ENCODE peak calls at places on chromosome 11, in seven cellular contexts. One of them, this sample, is unnamed.

GRCh38 chr11:9074338-9075029 is 16.9 kb downstream of the SCUBE2 start:
- DNase-seq in suprapubic skin: no peak
- DNase-seq in IMR-90: no peak
- DNase-seq in GM10248: no peak
- DNase-seq in GM13977: no peak
- DNase-seq in dorsolateral prefrontal cortex: no peak
- DNase-seq in GM12864: no peak
- DNase-seq in this sample: no peak

GRCh38 chr11:118619444-118620205 is 12.2 kb downstream of the PHLDB1 start:
- DNase-seq in suprapubic skin: no peak
- DNase-seq in dorsolateral prefrontal cortex: no peak
- DNase-seq in IMR-90: peak
- DNase-seq in GM10248: no peak
- DNase-seq in GM12864: no peak
- DNase-seq in GM13977: no peak
- DNase-seq in this sample: peak

GRCh38 chr11:69874178-69874983 is 55.2 kb upstream of the FGF3 start:
- DNase-seq in IMR-90: no peak
- DNase-seq in GM10248: no peak
- DNase-seq in dorsolateral prefrontal cortex: peak
- DNase-seq in GM12864: no peak
- DNase-seq in GM13977: no peak
- DNase-seq in suprapubic skin: peak
- DNase-seq in this sample: no peak

GRCh38 chr11:72234920-72235319 is 9.1 kb downstream of the PHOX2A start:
- DNase-seq in GM12864: no peak
- DNase-seq in dorsolateral prefrontal cortex: no peak
- DNase-seq in IMR-90: no peak
- DNase-seq in suprapubic skin: no peak
- DNase-seq in GM10248: no peak
- DNase-seq in GM13977: peak
- DNase-seq in this sample: no peak

GRCh38 chr11:59193741-59194140 is 19.0 kb downstream of the MPEG1 start:
- DNase-seq in suprapubic skin: no peak
- DNase-seq in GM13977: no peak
- DNase-seq in dorsolateral prefrontal cortex: no peak
- DNase-seq in GM10248: no peak
- DNase-seq in GM12864: no peak
- DNase-seq in IMR-90: no peak
- DNase-seq in this sample: no peak

GRCh38 chr11:16986434-16987204 is 27.6 kb downstream of the PLEKHA7 start:
- DNase-seq in suprapubic skin: no peak
- DNase-seq in GM13977: peak
- DNase-seq in GM10248: peak
- DNase-seq in IMR-90: no peak
- DNase-seq in GM12864: peak
- DNase-seq in dorsolateral prefrontal cortex: no peak
- DNase-seq in this sample: no peak

GRCh38 chr11:12787847-12788246 is 113.6 kb downstream of the TEAD1 start:
- DNase-seq in GM13977: no peak
- DNase-seq in dorsolateral prefrontal cortex: no peak
- DNase-seq in GM12864: no peak
- DNase-seq in GM10248: no peak
- DNase-seq in suprapubic skin: no peak
- DNase-seq in IMR-90: peak
- DNase-seq in this sample: no peak

GRCh38 chr11:75918295-75918694 is 103.3 kb downstream of the UVRAG start:
- DNase-seq in IMR-90: no peak
- DNase-seq in suprapubic skin: no peak
- DNase-seq in GM12864: no peak
- DNase-seq in dorsolateral prefrontal cortex: no peak
- DNase-seq in GM10248: no peak
- DNase-seq in GM13977: no peak
- DNase-seq in this sample: no peak

GRCh38 chr11:124717786-124718634 is 21.7 kb upstream of the NRGN start:
- DNase-seq in GM10248: peak
- DNase-seq in GM13977: no peak
- DNase-seq in suprapubic skin: no peak
- DNase-seq in IMR-90: peak
- DNase-seq in dorsolateral prefrontal cortex: no peak
- DNase-seq in GM12864: no peak
- DNase-seq in this sample: no peak

GRCh38 chr11:129704831-129705230 is 110.8 kb upstream of the TMEM45B start:
- DNase-seq in GM12864: no peak
- DNase-seq in GM13977: no peak
- DNase-seq in GM10248: no peak
- DNase-seq in suprapubic skin: no peak
- DNase-seq in IMR-90: no peak
- DNase-seq in dorsolateral prefrontal cortex: no peak
- DNase-seq in this sample: no peak
- TF ChIP-seq CTCF in GM12864: no peak
- TF ChIP-seq CTCF in GM13977: no peak
- TF ChIP-seq CTCF in GM10248: no peak
- TF ChIP-seq CTCF in suprapubic skin: no peak
- TF ChIP-seq CTCF in IMR-90: no peak
- TF ChIP-seq CTCF in dorsolateral prefrontal cortex: no peak
- TF ChIP-seq CTCF in this sample: no peak

DNA sequence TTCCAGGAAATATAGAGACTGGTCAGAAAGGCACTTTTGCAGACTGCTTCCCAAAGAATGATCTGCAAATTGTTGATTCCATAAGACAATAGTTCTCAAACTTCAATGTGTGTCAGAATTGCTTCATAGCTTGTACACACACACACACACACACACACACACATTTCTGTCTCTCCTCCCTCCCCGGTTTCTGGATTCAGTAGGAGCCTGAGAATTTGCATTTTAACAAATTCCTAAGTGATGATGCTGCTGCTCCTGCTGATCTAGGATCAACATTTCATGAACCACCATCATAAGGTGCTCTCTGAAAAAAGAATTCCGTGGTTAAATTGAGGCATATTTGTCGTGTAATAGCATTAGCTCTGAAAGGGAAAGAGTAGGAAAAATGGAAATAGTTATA is 35.3 kb upstream of the FZD4 start:
- DNase-seq in GM12864: no peak
- DNase-seq in IMR-90: peak
- DNase-seq in GM10248: no peak
- DNase-seq in GM13977: no peak
- DNase-seq in suprapubic skin: no peak
- DNase-seq in dorsolateral prefrontal cortex: no peak
- DNase-seq in this sample: peak
- TF ChIP-seq CTCF in GM12864: no peak
- TF ChIP-seq CTCF in IMR-90: no peak
- TF ChIP-seq CTCF in GM10248: no peak
- TF ChIP-seq CTCF in GM13977: no peak
- TF ChIP-seq CTCF in suprapubic skin: no peak
- TF ChIP-seq CTCF in dorsolateral prefrontal cortex: no peak
- TF ChIP-seq CTCF in this sample: no peak

DNA sequence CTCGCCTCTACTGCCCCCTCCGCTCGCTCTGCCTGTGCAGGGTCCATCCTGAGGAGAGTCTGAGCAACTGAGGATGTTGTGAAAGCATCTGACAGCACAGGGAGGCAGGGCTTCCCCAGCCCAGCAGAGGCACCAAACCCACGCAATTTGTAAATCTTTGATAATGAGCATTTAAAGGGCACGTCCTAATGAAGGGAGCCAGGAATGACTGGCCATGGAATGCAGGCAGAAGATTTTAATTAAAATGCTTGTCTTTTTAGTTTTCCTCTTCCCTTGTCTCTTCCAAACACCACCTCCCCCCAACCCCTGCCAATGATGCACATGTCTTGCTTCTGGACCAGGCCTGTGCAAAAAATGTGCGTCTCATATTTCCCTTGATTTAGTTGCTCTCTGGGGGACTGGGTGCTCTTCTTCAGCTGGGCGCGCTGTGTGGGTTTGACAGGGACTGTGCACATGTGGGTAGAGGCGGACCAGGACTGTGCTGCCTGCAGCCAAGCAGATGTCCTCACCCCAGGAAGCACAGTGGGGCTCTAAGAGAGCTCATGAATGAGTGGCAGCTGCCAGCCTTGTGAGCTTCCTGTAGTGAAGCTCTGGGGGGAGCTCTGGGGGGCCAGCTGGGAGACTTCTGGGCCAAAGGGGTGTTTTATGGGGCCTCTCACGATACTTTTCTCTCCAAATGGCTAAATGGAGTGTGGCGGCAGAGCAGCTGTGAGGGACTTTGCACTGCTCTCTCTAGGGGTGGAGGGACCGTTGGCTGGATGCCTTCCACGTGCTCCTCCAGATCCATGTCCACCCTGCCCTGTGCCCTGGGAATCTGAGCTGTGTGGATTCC is 273.5 kb downstream of the ST3GAL4 start:
- DNase-seq in GM13977: no peak
- DNase-seq in GM12864: no peak
- DNase-seq in GM10248: no peak
- DNase-seq in suprapubic skin: no peak
- DNase-seq in dorsolateral prefrontal cortex: peak
- DNase-seq in IMR-90: peak
- DNase-seq in this sample: peak
- TF ChIP-seq CTCF in GM13977: no peak
- TF ChIP-seq CTCF in GM12864: no peak
- TF ChIP-seq CTCF in GM10248: no peak
- TF ChIP-seq CTCF in suprapubic skin: no peak
- TF ChIP-seq CTCF in dorsolateral prefrontal cortex: no peak
- TF ChIP-seq CTCF in IMR-90: peak
- TF ChIP-seq CTCF in this sample: peak

DNA sequence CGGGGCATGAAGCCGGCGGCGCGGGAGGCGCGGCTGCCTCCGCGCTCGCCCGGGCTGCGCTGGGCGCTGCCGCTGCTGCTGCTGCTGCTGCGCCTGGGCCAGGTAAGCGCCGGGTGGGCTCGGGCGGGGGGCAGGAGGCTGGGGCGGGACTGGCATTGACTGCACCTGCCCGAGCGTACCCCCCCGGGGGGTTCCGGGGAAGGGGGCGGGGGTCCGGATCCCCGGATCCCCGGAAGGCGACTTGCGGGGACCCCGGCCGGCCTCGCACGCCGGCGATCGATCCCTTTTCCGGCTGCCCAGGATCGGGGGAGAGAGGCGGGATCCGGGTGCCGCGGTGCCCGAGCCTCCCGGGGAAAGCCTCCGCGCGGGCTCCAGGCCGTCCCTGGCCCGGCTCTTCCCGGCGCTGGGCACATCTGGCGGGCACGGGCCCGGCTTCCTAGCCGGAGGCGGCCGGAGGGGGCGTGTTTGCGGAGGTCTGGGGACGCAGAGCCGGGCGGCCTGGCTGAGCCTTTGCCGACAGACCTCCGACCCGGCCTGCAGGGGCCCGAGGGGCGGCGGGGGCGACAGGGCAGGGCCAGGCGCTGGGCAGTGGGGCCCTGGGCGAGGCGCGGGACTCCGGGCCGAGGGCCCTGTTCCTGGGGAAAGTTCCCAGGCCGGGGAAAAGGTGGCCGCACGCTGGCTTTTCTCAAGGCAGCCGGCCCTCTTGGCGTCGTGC is 705 bp downstream of the PTPRJ start:
- DNase-seq in GM13977: peak
- DNase-seq in suprapubic skin: peak
- DNase-seq in GM12864: no peak
- DNase-seq in GM10248: peak
- DNase-seq in dorsolateral prefrontal cortex: no peak
- DNase-seq in IMR-90: peak
- DNase-seq in this sample: no peak
- TF ChIP-seq CTCF in GM13977: peak
- TF ChIP-seq CTCF in suprapubic skin: no peak
- TF ChIP-seq CTCF in GM12864: no peak
- TF ChIP-seq CTCF in GM10248: peak
- TF ChIP-seq CTCF in dorsolateral prefrontal cortex: peak
- TF ChIP-seq CTCF in IMR-90: peak
- TF ChIP-seq CTCF in this sample: peak

DNA sequence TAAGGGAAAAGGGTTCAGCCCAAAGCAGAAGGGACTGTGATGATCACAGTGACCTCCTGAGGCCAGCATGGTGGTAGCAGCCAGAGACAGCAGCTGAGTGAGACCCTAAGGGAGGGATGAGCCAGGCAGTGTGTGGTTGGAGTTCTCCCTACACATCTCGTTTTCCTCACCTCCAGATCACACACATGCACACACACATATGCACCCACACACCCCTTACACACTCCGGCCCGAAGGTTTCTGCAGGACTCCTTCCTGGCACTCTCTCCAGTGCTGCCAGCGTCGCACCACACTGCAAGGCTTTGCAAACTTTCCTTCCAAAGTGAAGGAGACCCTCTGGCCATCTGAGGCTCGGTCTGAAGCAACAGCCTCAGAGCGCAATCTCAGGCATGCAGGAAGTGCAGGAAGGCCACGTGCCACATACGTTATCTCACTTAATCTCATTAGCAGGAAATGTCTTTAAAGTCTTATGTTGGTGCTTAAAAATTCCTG is 26.9 kb upstream of the TP53I11 start:
- DNase-seq in IMR-90: peak
- DNase-seq in dorsolateral prefrontal cortex: no peak
- DNase-seq in GM13977: no peak
- DNase-seq in suprapubic skin: no peak
- DNase-seq in GM12864: no peak
- DNase-seq in GM10248: no peak
- DNase-seq in this sample: no peak
- TF ChIP-seq CTCF in IMR-90: peak
- TF ChIP-seq CTCF in dorsolateral prefrontal cortex: no peak
- TF ChIP-seq CTCF in GM13977: no peak
- TF ChIP-seq CTCF in suprapubic skin: no peak
- TF ChIP-seq CTCF in GM12864: no peak
- TF ChIP-seq CTCF in GM10248: no peak
- TF ChIP-seq CTCF in this sample: no peak

GRCh38 chr11:82752801-82753200 is 19.1 kb upstream of the FAM181B start:
- DNase-seq in GM13977: no peak
- DNase-seq in dorsolateral prefrontal cortex: no peak
- DNase-seq in GM10248: no peak
- DNase-seq in suprapubic skin: no peak
- DNase-seq in GM12864: no peak
- DNase-seq in IMR-90: no peak
- DNase-seq in this sample: no peak
- TF ChIP-seq CTCF in GM13977: no peak
- TF ChIP-seq CTCF in dorsolateral prefrontal cortex: no peak
- TF ChIP-seq CTCF in GM10248: no peak
- TF ChIP-seq CTCF in suprapubic skin: no peak
- TF ChIP-seq CTCF in GM12864: no peak
- TF ChIP-seq CTCF in IMR-90: no peak
- TF ChIP-seq CTCF in this sample: no peak